ENCODE peak calls at places on chromosome 17, in eight cellular contexts. One of them, this sample, is unnamed.

GRCh38 chr17:57874434-57875108 is 24.7 kb upstream of the MRPS23 start:
- DNase-seq in endothelial cell: peak; percentile 81
- DNase-seq in ovary: peak; percentile 86
- DNase-seq in epithelial cell of proximal tubule: no peak
- DNase-seq in A549: no peak
- DNase-seq in H9: peak; percentile 97
- DNase-seq in Calu3: no peak
- DNase-seq in uterus: peak; percentile 83
- DNase-seq in this sample: peak; percentile 73

GRCh38 chr17:42780816-42781638 is 617 bp downstream of the WNK4 start:
- DNase-seq in endothelial cell: no peak
- DNase-seq in ovary: peak; percentile 42
- DNase-seq in epithelial cell of proximal tubule: no peak
- DNase-seq in A549: no peak
- DNase-seq in H9: peak; percentile 37
- DNase-seq in Calu3: no peak
- DNase-seq in uterus: no peak
- DNase-seq in this sample: no peak

GRCh38 chr17:54172654-54173316 is 350.1 kb downstream of the KIF2B start:
- DNase-seq in endothelial cell: peak; percentile 35
- DNase-seq in ovary: no peak
- DNase-seq in epithelial cell of proximal tubule: peak; percentile 13
- DNase-seq in A549: peak; percentile 5
- DNase-seq in H9: peak; percentile 47
- DNase-seq in Calu3: peak; percentile 28
- DNase-seq in uterus: no peak
- DNase-seq in this sample: peak; percentile 16

GRCh38 chr17:66724581-66725341 is 110.2 kb upstream of the CACNG5 start:
- DNase-seq in endothelial cell: no peak
- DNase-seq in ovary: no peak
- DNase-seq in epithelial cell of proximal tubule: no peak
- DNase-seq in A549: no peak
- DNase-seq in H9: peak; percentile 24
- DNase-seq in Calu3: no peak
- DNase-seq in uterus: no peak
- DNase-seq in this sample: no peak

GRCh38 chr17:44438634-44439033 is 49.2 kb upstream of the ITGA2B start:
- DNase-seq in endothelial cell: peak; percentile 11
- DNase-seq in ovary: no peak
- DNase-seq in epithelial cell of proximal tubule: no peak
- DNase-seq in A549: no peak
- DNase-seq in H9: no peak
- DNase-seq in Calu3: no peak
- DNase-seq in uterus: no peak
- DNase-seq in this sample: no peak

GRCh38 chr17:41539071-41539492 is 11.0 kb upstream of the KRT19 start:
- DNase-seq in endothelial cell: no peak
- DNase-seq in ovary: no peak
- DNase-seq in epithelial cell of proximal tubule: no peak
- DNase-seq in A549: no peak
- DNase-seq in H9: no peak
- DNase-seq in Calu3: no peak
- DNase-seq in uterus: no peak
- DNase-seq in this sample: peak; percentile 57

GRCh38 chr17:42679001-42679491 is 2.3 kb upstream of the PLEKHH3 start:
- DNase-seq in endothelial cell: no peak
- DNase-seq in ovary: peak; percentile 75
- DNase-seq in epithelial cell of proximal tubule: no peak
- DNase-seq in A549: peak; percentile 57
- DNase-seq in H9: peak; percentile 72
- DNase-seq in Calu3: peak; percentile 67
- DNase-seq in uterus: peak; percentile 73
- DNase-seq in this sample: peak; percentile 76

GRCh38 chr17:16909472-16909871 is 62.4 kb downstream of the TNFRSF13B start:
- DNase-seq in endothelial cell: peak; percentile 26
- DNase-seq in ovary: no peak
- DNase-seq in epithelial cell of proximal tubule: no peak
- DNase-seq in A549: no peak
- DNase-seq in H9: peak; percentile 25
- DNase-seq in Calu3: no peak
- DNase-seq in uterus: no peak
- DNase-seq in this sample: no peak

GRCh38 chr17:82592289-82592683 is 56.0 kb downstream of the WDR45B start:
- DNase-seq in endothelial cell: no peak
- DNase-seq in ovary: no peak
- DNase-seq in epithelial cell of proximal tubule: no peak
- DNase-seq in A549: no peak
- DNase-seq in H9: no peak
- DNase-seq in Calu3: peak; percentile 25
- DNase-seq in uterus: no peak
- DNase-seq in this sample: no peak

GRCh38 chr17:78817123-78817522 is 23.5 kb downstream of the USP36 start:
- DNase-seq in endothelial cell: no peak
- DNase-seq in ovary: no peak
- DNase-seq in epithelial cell of proximal tubule: no peak
- DNase-seq in A549: no peak
- DNase-seq in H9: no peak
- DNase-seq in Calu3: no peak
- DNase-seq in uterus: no peak
- DNase-seq in this sample: no peak
- TF ChIP-seq CTCF in endothelial cell: no peak
- TF ChIP-seq CTCF in ovary: no peak
- TF ChIP-seq CTCF in epithelial cell of proximal tubule: no peak
- TF ChIP-seq CTCF in A549: no peak
- TF ChIP-seq CTCF in H9: no peak
- TF ChIP-seq CTCF in Calu3: no peak
- TF ChIP-seq CTCF in uterus: no peak
- TF ChIP-seq CTCF in this sample: no peak

DNA sequence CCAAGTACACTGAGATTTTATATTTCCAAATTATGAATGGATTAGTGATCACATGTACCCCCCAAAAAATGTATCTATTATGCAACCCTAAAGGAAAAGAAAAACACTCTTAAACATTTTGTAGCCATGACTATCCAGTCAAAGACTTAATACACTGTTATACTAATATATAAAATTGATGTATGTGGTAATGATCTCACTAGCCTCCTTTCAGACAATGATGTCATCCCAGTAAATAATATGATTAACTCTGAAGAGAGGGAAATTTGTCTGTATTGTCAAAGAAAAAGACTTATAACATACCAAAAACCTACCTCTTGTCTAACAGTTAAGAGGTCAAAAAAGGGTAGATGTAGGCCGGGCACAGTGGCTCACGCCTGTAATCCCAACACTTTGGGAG is 80.7 kb downstream of the USP32 start:
- DNase-seq in endothelial cell: no peak
- DNase-seq in ovary: no peak
- DNase-seq in epithelial cell of proximal tubule: no peak
- DNase-seq in A549: no peak
- DNase-seq in H9: no peak
- DNase-seq in Calu3: no peak
- DNase-seq in uterus: no peak
- DNase-seq in this sample: no peak
- TF ChIP-seq CTCF in endothelial cell: no peak
- TF ChIP-seq CTCF in ovary: no peak
- TF ChIP-seq CTCF in epithelial cell of proximal tubule: no peak
- TF ChIP-seq CTCF in A549: no peak
- TF ChIP-seq CTCF in H9: no peak
- TF ChIP-seq CTCF in Calu3: no peak
- TF ChIP-seq CTCF in uterus: no peak
- TF ChIP-seq CTCF in this sample: no peak

DNA sequence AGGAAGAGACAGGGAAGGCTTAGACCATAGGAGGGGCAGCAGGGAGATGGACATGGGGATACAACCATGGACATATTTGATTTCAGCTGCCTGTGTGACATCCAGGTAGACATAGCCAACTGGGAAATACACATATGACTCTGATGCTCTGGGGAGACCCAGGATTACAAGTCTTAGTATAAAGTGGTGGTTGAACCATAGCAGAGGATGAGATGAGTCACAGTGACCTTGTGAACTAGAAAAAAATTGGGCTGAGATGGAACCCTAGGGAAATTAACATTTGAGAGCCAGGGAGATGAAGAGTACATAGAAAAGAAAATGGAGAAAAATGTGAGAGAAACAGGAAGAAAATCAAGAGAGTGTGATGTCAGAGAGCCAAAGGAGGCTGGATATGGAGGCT is 10.2 kb downstream of the MARCHF10 start:
- DNase-seq in endothelial cell: no peak
- DNase-seq in ovary: no peak
- DNase-seq in epithelial cell of proximal tubule: no peak
- DNase-seq in A549: no peak
- DNase-seq in H9: no peak
- DNase-seq in Calu3: no peak
- DNase-seq in uterus: no peak
- DNase-seq in this sample: no peak
- TF ChIP-seq CTCF in endothelial cell: no peak
- TF ChIP-seq CTCF in ovary: no peak
- TF ChIP-seq CTCF in epithelial cell of proximal tubule: no peak
- TF ChIP-seq CTCF in A549: no peak
- TF ChIP-seq CTCF in H9: no peak
- TF ChIP-seq CTCF in Calu3: no peak
- TF ChIP-seq CTCF in uterus: no peak
- TF ChIP-seq CTCF in this sample: no peak

DNA sequence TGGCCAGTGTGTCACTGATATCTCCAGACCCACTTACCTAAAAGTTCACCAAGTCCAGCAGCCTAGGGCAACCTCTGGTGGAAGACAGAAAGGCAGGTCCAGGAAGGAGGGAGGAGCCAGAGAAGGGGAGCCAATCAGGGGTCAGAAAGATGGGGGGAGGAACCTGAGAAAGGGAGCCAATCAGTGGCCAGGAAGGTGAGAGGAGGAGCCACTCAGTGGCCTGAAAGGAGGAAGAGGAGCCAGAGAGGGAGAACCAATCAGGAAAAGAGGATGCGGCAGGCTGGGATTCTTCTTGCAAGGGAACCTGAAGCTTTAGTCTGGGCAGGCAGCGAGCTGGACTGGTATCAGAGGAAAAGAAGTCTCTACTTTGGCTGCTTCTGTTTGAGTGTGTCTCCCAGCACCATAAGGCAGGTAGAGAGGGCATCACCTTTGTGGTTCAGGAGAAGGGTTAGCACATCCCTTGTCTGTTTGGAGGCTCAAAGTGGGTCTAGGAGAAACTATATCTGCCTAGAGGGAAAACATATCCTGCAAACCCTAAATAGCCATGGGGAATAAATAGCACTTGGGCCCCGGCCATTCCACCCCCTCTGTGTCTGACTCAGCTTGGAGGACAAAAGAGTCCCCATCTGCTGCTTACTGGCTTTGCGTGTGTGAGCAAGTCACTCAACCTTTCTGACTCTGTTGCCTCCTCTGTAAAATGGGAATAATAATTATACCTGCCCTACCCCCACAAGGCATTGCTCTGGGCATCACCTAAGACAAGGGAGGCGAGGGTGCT is 43.4 kb upstream of the CRHR1 start:
- DNase-seq in endothelial cell: peak; percentile 37
- DNase-seq in ovary: no peak
- DNase-seq in epithelial cell of proximal tubule: no peak
- DNase-seq in A549: peak; percentile 77
- DNase-seq in H9: peak; percentile 99
- DNase-seq in Calu3: peak; percentile 46
- DNase-seq in uterus: no peak
- DNase-seq in this sample: peak; percentile 66
- TF ChIP-seq CTCF in endothelial cell: no peak
- TF ChIP-seq CTCF in ovary: no peak
- TF ChIP-seq CTCF in epithelial cell of proximal tubule: no peak
- TF ChIP-seq CTCF in A549: no peak
- TF ChIP-seq CTCF in H9: no peak
- TF ChIP-seq CTCF in Calu3: no peak
- TF ChIP-seq CTCF in uterus: no peak
- TF ChIP-seq CTCF in this sample: no peak